ENCODE peak calls at places on chromosomes 4 and X, in eight cellular contexts. T is astrocyte, E is brain microvascular endothelial cell, M is mammary epithelial cell, S is HCT116, F is MM.1S, L is coronary artery, Y is psoas muscle. K is an unnamed sample.

GRCh38 chr4:66430856-66431255 is 760.6 kb upstream of the EPHA5 start:
- DNase-seq in T (peak), E (peak), M (no peak), S (no peak), F (no peak), L (no peak), Y (no peak), K (no peak)

GRCh38 chrX:46791927-46792825 is 33.3 kb upstream of the SLC9A7 start:
- DNase-seq in T (peak), E (peak), M (peak), S (peak), F (no peak), L (no peak), Y (no peak), K (no peak)

GRCh38 chrX:24203072-24203808 is 53.7 kb downstream of the ZFX start:
- DNase-seq in T (no peak), E (no peak), M (no peak), S (no peak), F (no peak), L (no peak), Y (no peak), K (no peak)

GRCh38 chr4:174156239-174156826 is 127.1 kb downstream of the FBXO8 start:
- DNase-seq in T (peak), E (peak), M (peak), S (peak), F (peak), L (no peak), Y (no peak), K (no peak)

GRCh38 chrX:17689971-17690409 is 47.3 kb upstream of the SCML1 start:
- DNase-seq in T (peak), E (peak), M (peak), S (peak), F (peak), L (no peak), Y (no peak), K (peak)

GRCh38 chrX:10111364-10112148 is 45.2 kb upstream of the CLCN4 start:
- DNase-seq in T (no peak), E (no peak), M (no peak), S (no peak), F (peak), L (no peak), Y (no peak), K (no peak)

GRCh38 chr4:81215219-81215892 is at the start of gene PRKG2:
- DNase-seq in T (peak), E (peak), M (peak), S (no peak), F (no peak), L (no peak), Y (no peak), K (no peak)

GRCh38 chr4:55543858-55544257 is 2.9 kb downstream of the CLOCK start:
- DNase-seq in T (no peak), E (no peak), M (no peak), S (peak), F (no peak), L (no peak), Y (no peak), K (no peak)

GRCh38 chr4:53132117-53132889 is 233.6 kb downstream of the SCFD2 start:
- DNase-seq in T (no peak), E (no peak), M (no peak), S (no peak), F (no peak), L (no peak), Y (no peak), K (no peak)

GRCh38 chr4:39429476-39430310 is 23.0 kb downstream of the KLB start:
- DNase-seq in T (no peak), E (no peak), M (no peak), S (no peak), F (no peak), L (no peak), Y (no peak), K (no peak)

GRCh38 chr4:8163026-8163425 is 4.4 kb upstream of the ABLIM2 start:
- DNase-seq in T (no peak), E (no peak), M (no peak), S (no peak), F (no peak), L (no peak), Y (peak), K (no peak)

GRCh38 chr4:182789588-182789987 is 127.6 kb downstream of the DCTD start:
- DNase-seq in T (no peak), E (no peak), M (no peak), S (no peak), F (no peak), L (no peak), Y (no peak), K (no peak)
- H3K4me3 ChIP-seq in T (no peak), E (no peak), M (no peak), S (no peak), F (no peak), L (no peak), Y (no peak), K (no peak)

GRCh38 chrX:73134741-73135140 is 55.4 kb upstream of the PABPC1L2A start:
- DNase-seq in T (no peak), E (no peak), M (no peak), S (no peak), F (no peak), L (no peak), Y (no peak), K (no peak)
- H3K27ac ChIP-seq in T (no peak), E (no peak), M (no peak), S (no peak), F (no peak), L (no peak), Y (no peak), K (no peak)

DNA sequence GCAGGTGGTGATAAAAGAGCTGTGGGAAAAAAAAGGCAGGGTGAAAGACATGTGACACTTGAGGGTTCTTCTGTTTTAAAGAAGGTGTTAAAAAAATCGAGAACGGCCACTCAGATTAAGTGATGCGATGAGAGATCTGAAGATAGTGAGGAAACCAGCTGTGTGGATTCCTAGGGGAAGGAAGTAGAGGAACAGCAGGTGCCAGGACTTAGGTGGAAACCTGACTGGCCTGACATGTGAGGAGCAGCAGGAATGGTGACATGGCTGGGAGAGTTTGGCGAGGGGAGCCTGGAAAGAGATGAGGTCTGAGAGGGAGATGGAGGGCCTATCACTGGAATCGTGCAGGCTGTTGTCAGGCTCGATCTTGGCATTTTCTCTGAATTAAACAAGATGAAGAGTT is 55.5 kb downstream of the BMPR1B start:
- DNase-seq in T (no peak), E (no peak), M (no peak), S (no peak), F (no peak), L (no peak), Y (no peak), K (no peak)
- TF ChIP-seq CTCF in T (no peak), E (no peak), M (no peak), S (no peak), F (no peak), L (no peak), Y (no peak), K (no peak)

DNA sequence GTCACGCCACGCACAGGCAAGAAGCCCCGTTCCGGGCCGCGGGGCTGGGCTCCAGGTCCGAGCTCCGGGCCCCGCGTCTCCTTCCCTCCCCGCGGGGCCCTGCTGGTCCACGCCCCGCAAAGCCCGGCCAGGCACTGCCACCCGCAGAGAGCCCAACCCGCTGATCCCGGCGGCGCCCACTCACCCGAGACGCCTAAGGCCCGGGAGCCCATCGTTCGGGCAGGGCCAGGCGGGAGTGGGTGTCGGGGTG is 870 bp downstream of the PDZD4 start:
- DNase-seq in T (no peak), E (no peak), M (no peak), S (no peak), F (no peak), L (no peak), Y (no peak), K (no peak)
- H3K4me3 ChIP-seq in T (no peak), E (no peak), M (no peak), S (no peak), F (no peak), L (peak), Y (peak), K (no peak)

DNA sequence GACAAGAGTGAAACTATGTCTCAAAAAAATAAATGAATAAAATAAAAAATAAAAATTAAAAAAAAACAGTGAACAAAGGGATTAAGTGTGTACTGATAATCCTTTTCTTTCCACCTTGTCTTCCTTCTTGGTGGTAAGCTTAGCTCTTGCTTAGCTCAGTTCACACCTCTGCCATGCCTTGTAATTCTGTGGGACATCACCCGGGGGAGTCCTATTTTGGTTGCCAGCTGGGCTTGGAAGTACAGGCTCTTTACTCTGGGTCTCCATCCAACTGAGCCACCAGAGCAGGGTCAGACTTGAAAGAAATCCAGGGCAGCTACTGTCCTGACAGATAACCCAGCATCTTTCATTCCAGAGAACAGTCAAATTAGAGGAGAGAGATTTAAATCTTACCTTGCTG is 204.2 kb upstream of the TEX13A start:
- DNase-seq in T (no peak), E (no peak), M (no peak), S (no peak), F (no peak), L (no peak), Y (no peak), K (no peak)
- H3K27ac ChIP-seq in T (no peak), E (no peak), M (no peak), S (no peak), F (no peak), L (no peak), Y (no peak), K (no peak)

DNA sequence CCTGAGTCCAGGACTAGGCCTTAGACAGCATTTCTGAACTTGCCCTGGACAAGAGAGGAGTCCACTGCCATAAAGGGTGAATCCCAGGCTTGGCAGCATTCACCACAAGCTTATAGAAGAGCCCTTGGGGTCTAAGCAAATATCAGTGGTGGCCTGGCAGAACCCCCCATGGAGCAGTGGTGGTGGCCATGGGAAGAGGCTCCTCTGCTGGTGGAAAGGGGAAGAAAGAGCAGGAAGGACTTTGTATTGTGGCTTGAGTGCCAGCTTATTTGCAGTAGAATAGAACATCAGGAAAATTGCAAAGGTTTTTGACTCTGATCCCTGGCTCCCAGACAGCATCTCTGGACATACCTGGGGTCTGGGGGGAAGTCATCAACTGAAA is 58.1 kb upstream of the STARD8 start:
- DNase-seq in T (no peak), E (no peak), M (no peak), S (no peak), F (no peak), L (no peak), Y (no peak), K (no peak)
- TF ChIP-seq CTCF in T (no peak), E (no peak), M (no peak), S (no peak), F (no peak), L (no peak), Y (no peak), K (no peak)